ENCODE peak calls at places on chromosome 18, in seven cellular contexts. V is dorsolateral prefrontal cortex, L is brain microvascular endothelial cell, M is colonic mucosa, H is osteocyte, N is foreskin fibroblast, Z is progenitor cell of endocrine pancreas. A is an unnamed sample.

GRCh38 chr18:44036500-44036899 is 644.2 kb upstream of the SETBP1 start:
- DNase-seq in V (no peak), L (no peak), M (no peak), H (no peak), N (peak), Z (no peak), A (no peak)

GRCh38 chr18:59736061-59736460 is 38.8 kb upstream of the CCBE1 start:
- DNase-seq in V (no peak), L (no peak), M (no peak), H (peak), N (no peak), Z (no peak), A (no peak)

GRCh38 chr18:27312853-27313252 is 127.7 kb upstream of the CHST9 start:
- DNase-seq in V (no peak), L (no peak), M (no peak), H (no peak), N (no peak), Z (no peak), A (no peak)

GRCh38 chr18:23225518-23225917 is 90.2 kb downstream of the CABLES1 start:
- DNase-seq in V (no peak), L (peak), M (no peak), H (no peak), N (peak), Z (no peak), A (no peak)

GRCh38 chr18:63783394-63783793 is 8.2 kb downstream of the SERPINB7 start:
- DNase-seq in V (no peak), L (no peak), M (no peak), H (no peak), N (no peak), Z (no peak), A (no peak)

GRCh38 chr18:72541871-72542690 is 2.1 kb downstream of the CBLN2 start:
- DNase-seq in V (peak), L (no peak), M (no peak), H (no peak), N (peak), Z (peak), A (no peak)

GRCh38 chr18:2471523-2471922 is 99.8 kb downstream of the METTL4 start:
- DNase-seq in V (no peak), L (no peak), M (no peak), H (no peak), N (no peak), Z (no peak), A (no peak)

GRCh38 chr18:10301831-10302483 is 152.5 kb upstream of the APCDD1 start:
- DNase-seq in V (no peak), L (no peak), M (no peak), H (peak), N (no peak), Z (no peak), A (no peak)

GRCh38 chr18:50671376-50671775 is 111.5 kb downstream of the MAPK4 start:
- DNase-seq in V (no peak), L (no peak), M (no peak), H (no peak), N (no peak), Z (no peak), A (no peak)

GRCh38 chr18:43893001-43893637 is 615.8 kb upstream of the SYT4 start:
- DNase-seq in V (no peak), L (peak), M (no peak), H (no peak), N (peak), Z (no peak), A (no peak)

GRCh38 chr18:59298871-59299270 is 19.6 kb downstream of the CPLX4 start:
- DNase-seq in V (no peak), L (no peak), M (no peak), H (no peak), N (no peak), Z (no peak), A (no peak)

GRCh38 chr18:46071894-46072867 is at the start of gene PSTPIP2:
- DNase-seq in V (peak), L (peak), M (peak), H (peak), N (peak), Z (peak), A (peak)

GRCh38 chr18:73758446-73758845 is 389.2 kb downstream of the FBXO15 start:
- DNase-seq in V (no peak), L (no peak), M (no peak), H (no peak), N (peak), Z (no peak), A (no peak)

GRCh38 chr18:26103579-26103978 is 13.2 kb upstream of the SS18 start:
- DNase-seq in V (no peak), L (no peak), M (no peak), H (no peak), N (no peak), Z (no peak), A (no peak)

GRCh38 chr18:79507546-79508480 is 112.1 kb downstream of the NFATC1 start:
- DNase-seq in V (peak), L (peak), M (peak), H (peak), N (peak), Z (no peak), A (peak)

GRCh38 chr18:32422978-32423740 is 47.5 kb downstream of the GAREM1 start:
- DNase-seq in V (no peak), L (no peak), M (no peak), H (no peak), N (no peak), Z (no peak), A (no peak)

GRCh38 chr18:61556316-61556715 is 223.1 kb downstream of the CDH20 start:
- DNase-seq in V (no peak), L (no peak), M (no peak), H (no peak), N (no peak), Z (no peak), A (no peak)

GRCh38 chr18:21163647-21164625 is 52.3 kb upstream of the ROCK1 start:
- DNase-seq in V (no peak), L (peak), M (no peak), H (no peak), N (peak), Z (no peak), A (no peak)

GRCh38 chr18:68519341-68519740 is 195.6 kb downstream of the TMX3 start:
- DNase-seq in V (no peak), L (peak), M (no peak), H (no peak), N (peak), Z (no peak), A (no peak)

GRCh38 chr18:45637546-45638327 is 22.5 kb downstream of the SLC14A2 start:
- DNase-seq in V (no peak), L (no peak), M (no peak), H (no peak), N (peak), Z (no peak), A (no peak)

GRCh38 chr18:29076645-29077044 is 899.7 kb upstream of the CDH2 start:
- DNase-seq in V (no peak), L (no peak), M (no peak), H (no peak), N (no peak), Z (no peak), A (no peak)

GRCh38 chr18:70015127-70015526 is 67.5 kb upstream of the CD226 start:
- DNase-seq in V (no peak), L (no peak), M (no peak), H (no peak), N (peak), Z (no peak), A (no peak)

GRCh38 chr18:79397288-79397829 is 1.6 kb downstream of the NFATC1 start:
- DNase-seq in V (peak), L (no peak), M (no peak), H (no peak), N (no peak), Z (no peak), A (no peak)

GRCh38 chr18:22169011-22169888 is at the start of gene GATA6:
- DNase-seq in V (no peak), L (peak), M (peak), H (peak), N (peak), Z (peak), A (peak)
- TF ChIP-seq CTCF in V (no peak), L (peak), M (peak), H (peak), N (peak), Z (peak), A (peak)

DNA sequence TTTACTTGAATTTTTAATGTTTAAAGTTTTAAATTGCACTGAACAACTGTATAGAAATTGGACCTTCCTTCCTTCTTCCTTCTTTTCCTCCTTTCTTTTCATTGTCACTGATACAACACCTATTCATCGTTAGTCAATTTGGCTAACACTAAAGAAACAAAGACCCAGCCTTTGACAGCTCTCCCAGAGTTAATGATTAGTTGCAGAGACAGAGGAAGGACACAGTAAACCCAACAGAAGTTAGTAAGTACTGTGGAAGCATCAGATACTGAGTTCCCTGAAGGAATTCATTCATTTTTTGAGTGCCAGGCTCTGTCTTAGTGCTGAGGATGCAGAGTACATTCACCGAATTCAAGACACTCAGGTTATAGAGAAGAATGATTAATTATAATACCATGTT is 77.9 kb upstream of the RAB27B start:
- DNase-seq in V (no peak), L (no peak), M (no peak), H (no peak), N (no peak), Z (no peak), A (no peak)
- TF ChIP-seq CTCF in V (no peak), L (no peak), M (no peak), H (no peak), N (no peak), Z (no peak), A (no peak)

GRCh38 chr18:76710646-76711520 is 111.5 kb upstream of the ZNF236 start:
- DNase-seq in V (no peak), L (no peak), M (no peak), H (no peak), N (no peak), Z (no peak), A (no peak)
- TF ChIP-seq CTCF in V (no peak), L (no peak), M (no peak), H (no peak), N (no peak), Z (no peak), A (no peak)

GRCh38 chr18:52694804-52695203 is 354.8 kb downstream of the DCC start:
- DNase-seq in V (no peak), L (peak), M (no peak), H (no peak), N (peak), Z (no peak), A (no peak)
- TF ChIP-seq CTCF in V (peak), L (peak), M (peak), H (peak), N (peak), Z (peak), A (peak)

DNA sequence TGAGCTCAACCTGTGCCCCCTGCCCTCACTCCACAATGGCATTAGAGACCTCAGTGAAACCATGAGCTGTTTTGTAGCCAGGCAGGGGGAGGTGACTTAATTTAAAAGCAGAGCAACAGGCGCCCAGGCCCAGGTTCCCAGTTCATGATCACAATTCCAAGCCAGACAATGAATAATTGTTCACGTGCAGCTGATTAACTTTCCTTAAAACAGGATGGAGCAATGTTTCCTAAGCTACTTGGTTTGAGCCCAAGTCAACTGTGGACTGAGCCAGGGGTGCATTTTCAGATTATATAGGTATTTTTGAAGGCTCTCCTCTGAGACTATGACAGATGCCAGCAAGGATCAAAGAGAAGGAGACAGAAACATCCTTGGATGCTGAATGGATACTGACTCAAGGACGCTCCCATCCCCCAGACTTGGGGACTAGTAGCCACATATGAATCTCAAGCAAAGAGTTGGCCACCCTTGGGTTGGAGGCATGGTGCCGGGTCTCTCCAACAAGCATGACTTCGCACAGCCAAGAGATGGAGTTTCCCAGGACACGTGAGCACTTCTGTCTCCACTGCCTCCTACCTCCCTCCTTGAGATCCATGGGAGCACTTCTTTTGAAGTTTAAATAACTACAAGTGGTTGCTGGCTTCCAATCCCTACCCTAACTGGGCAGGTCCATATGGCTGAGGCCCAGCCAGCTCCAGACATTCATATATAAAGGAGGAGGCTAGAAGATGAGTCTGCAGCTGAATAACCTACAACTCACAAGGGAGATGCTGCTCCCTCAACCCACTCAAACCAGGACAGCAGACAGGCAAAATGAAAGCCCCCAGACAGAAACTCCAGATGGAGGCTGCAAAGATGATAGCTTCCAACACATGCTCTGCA is 12.7 kb downstream of the SMAD7 start:
- DNase-seq in V (peak), L (no peak), M (no peak), H (no peak), N (no peak), Z (no peak), A (no peak)
- TF ChIP-seq CTCF in V (no peak), L (no peak), M (no peak), H (no peak), N (no peak), Z (no peak), A (peak)

GRCh38 chr18:13137041-13137938 is 81.3 kb upstream of the LDLRAD4 start:
- DNase-seq in V (peak), L (no peak), M (peak), H (no peak), N (peak), Z (peak), A (no peak)

GRCh38 chr18:13141209-13141608 is 77.4 kb upstream of the LDLRAD4 start:
- DNase-seq in V (no peak), L (no peak), M (no peak), H (no peak), N (peak), Z (no peak), A (no peak)

GRCh38 chr18:13138822-13139139 is 79.8 kb upstream of the LDLRAD4 start:
- DNase-seq in V (no peak), L (no peak), M (no peak), H (no peak), N (no peak), Z (no peak), A (no peak)

GRCh38 chr18:13137939-13138821 is 80.4 kb upstream of the LDLRAD4 start:
- DNase-seq in V (no peak), L (no peak), M (peak), H (no peak), N (no peak), Z (no peak), A (no peak)

GRCh38 chr18:13139885-13140450 is 78.6 kb upstream of the LDLRAD4 start:
- DNase-seq in V (no peak), L (no peak), M (no peak), H (no peak), N (no peak), Z (no peak), A (no peak)
- TF ChIP-seq CTCF in V (no peak), L (no peak), M (no peak), H (no peak), N (no peak), Z (peak), A (no peak)

DNA sequence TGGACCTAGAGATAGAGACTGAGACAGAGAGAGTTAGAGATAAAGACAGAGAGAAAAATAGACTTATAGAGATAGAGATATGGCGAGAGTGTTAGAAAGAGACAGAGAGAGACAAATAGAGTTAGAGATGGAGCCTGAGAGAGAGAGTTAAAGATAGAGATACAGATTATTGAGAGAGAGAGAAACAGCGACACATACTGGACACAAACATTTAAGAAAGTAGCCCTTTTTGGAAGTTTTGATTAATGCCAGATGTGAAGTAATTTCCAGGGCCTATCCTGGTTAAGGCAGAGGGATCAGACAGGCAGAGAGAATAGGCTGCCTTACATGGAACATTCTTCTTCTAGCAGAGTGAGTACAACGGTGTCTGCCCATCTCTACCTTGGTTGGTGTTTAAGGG is 311.6 kb upstream of the CDH7 start:
- DNase-seq in V (no peak), L (no peak), M (no peak), H (no peak), N (peak), Z (no peak), A (no peak)
- TF ChIP-seq CTCF in V (no peak), L (no peak), M (no peak), H (peak), N (no peak), Z (peak), A (peak)

GRCh38 chr18:49648811-49649210 is 87.0 kb downstream of the LIPG start:
- DNase-seq in V (no peak), L (no peak), M (no peak), H (no peak), N (no peak), Z (no peak), A (no peak)
- TF ChIP-seq CTCF in V (no peak), L (peak), M (no peak), H (peak), N (no peak), Z (peak), A (peak)

GRCh38 chr18:75161629-75162028 is 47.3 kb downstream of the PTGR3 start:
- DNase-seq in V (no peak), L (no peak), M (peak), H (peak), N (peak), Z (no peak), A (no peak)
- TF ChIP-seq CTCF in V (no peak), L (peak), M (peak), H (no peak), N (no peak), Z (no peak), A (no peak)